ENCODE peak calls at places on chromosomes 11 and 22, in five cellular contexts. Z is lung; A is BE2C; U is CD8-positive, alpha-beta memory T cell; Y is adipocyte. H is an unnamed sample.

GRCh38 chr22:20509344-20510047 is 2.1 kb downstream of the MED15 start:
- DNase-seq in Z (peak), A (no peak), U (peak), Y (peak), H (peak)

GRCh38 chr11:70736937-70737640 is 338.8 kb downstream of the CTTN start:
- DNase-seq in U (peak), A (no peak), Z (no peak), Y (no peak), H (no peak)

GRCh38 chr11:134893810-134894685 is 482.0 kb upstream of the B3GAT1 start:
- DNase-seq in U (no peak), Y (no peak), Z (peak), A (no peak), H (no peak)

GRCh38 chr11:74069146-74070046 is 60.5 kb upstream of the UCP3 start:
- DNase-seq in Y (peak), A (no peak), Z (peak), U (no peak), H (no peak)

GRCh38 chr11:101880208-101880607 is 34.6 kb upstream of the CEP126 start:
- DNase-seq in A (peak), Z (no peak), Y (peak), U (no peak), H (peak)

GRCh38 chr22:20249797-20250354 is 18.2 kb downstream of the RTN4R start:
- DNase-seq in A (peak), Y (peak), U (no peak), Z (no peak), H (peak)

GRCh38 chr22:35838849-35839646 is 121.4 kb downstream of the APOL5 start:
- DNase-seq in Z (no peak), Y (peak), A (peak), U (no peak), H (peak)

GRCh38 chr11:86431258-86431657 is 56.6 kb downstream of the CCDC81 start:
- DNase-seq in U (peak), A (no peak), Z (no peak), Y (no peak), H (no peak)

GRCh38 chr22:17601031-17601430 is 27.5 kb downstream of the ATP6V1E1 start:
- DNase-seq in Y (no peak), Z (no peak), U (no peak), A (no peak), H (no peak)

GRCh38 chr11:129681344-129682114 is 134.1 kb upstream of the TMEM45B start:
- DNase-seq in Y (no peak), U (no peak), A (no peak), Z (no peak), H (no peak)

GRCh38 chr11:89381094-89381493 is 110.1 kb downstream of the NOX4 start:
- DNase-seq in Z (no peak), A (no peak), U (no peak), Y (peak), H (no peak)

GRCh38 chr11:112705148-112705547 is 256.1 kb upstream of the NCAM1 start:
- DNase-seq in Y (no peak), A (no peak), Z (no peak), U (no peak), H (no peak)

GRCh38 chr22:42906605-42907338 is 49.7 kb upstream of the ARFGAP3 start:
- DNase-seq in U (no peak), A (no peak), Y (peak), Z (no peak), H (no peak)

GRCh38 chr11:86510674-86511073 is 136.0 kb downstream of the CCDC81 start:
- DNase-seq in Z (no peak), A (no peak), U (no peak), Y (no peak), H (no peak)

GRCh38 chr11:108592591-108593213 is 866 bp downstream of the EXPH5 start:
- DNase-seq in A (peak), Z (peak), Y (peak), U (peak), H (no peak)

GRCh38 chr11:13333456-13333957 is 55.9 kb downstream of the BMAL1 start:
- DNase-seq in Y (no peak), Z (no peak), A (no peak), U (no peak), H (no peak)

GRCh38 chr11:64216879-64217278 is 9.1 kb downstream of the TRPT1 start:
- DNase-seq in Y (no peak), Z (no peak), A (no peak), U (no peak), H (no peak)

GRCh38 chr11:63622318-63622717 is 8.1 kb upstream of the PLAAT3 start:
- DNase-seq in Z (no peak), Y (no peak), U (no peak), A (no peak), H (no peak)

GRCh38 chr11:43737194-43737575 is 56.6 kb downstream of the HSD17B12 start:
- DNase-seq in U (no peak), A (no peak), Y (peak), Z (no peak), H (no peak)

GRCh38 chr11:35321532-35322320 is 97.6 kb downstream of the SLC1A2 start:
- DNase-seq in Z (no peak), Y (peak), U (no peak), A (peak), H (peak)

GRCh38 chr11:112583246-112583893 is 322.7 kb upstream of the PLET1 start:
- DNase-seq in U (no peak), Y (no peak), A (no peak), Z (no peak), H (peak)

GRCh38 chr11:58058276-58059010 is 27.7 kb downstream of the OR6Q1 start:
- DNase-seq in Z (no peak), Y (no peak), A (no peak), U (no peak), H (peak)

GRCh38 chr11:11448626-11449025 is 95.6 kb upstream of the CSNK2A3 start:
- DNase-seq in A (no peak), Y (no peak), U (no peak), Z (no peak), H (no peak)

GRCh38 chr11:68956142-68956541 is 24.6 kb downstream of the MRGPRD start:
- DNase-seq in Y (no peak), U (no peak), Z (no peak), A (no peak), H (peak)
- H3K4me3 ChIP-seq in Y (no peak), U (no peak), Z (no peak), A (no peak), H (no peak)

GRCh38 chr22:19149047-19149883 is 827 bp downstream of the GSC2 start:
- DNase-seq in Y (no peak), Z (no peak), U (no peak), A (no peak), H (no peak)
- H3K4me3 ChIP-seq in Y (no peak), Z (peak), U (no peak), A (no peak), H (no peak)

DNA sequence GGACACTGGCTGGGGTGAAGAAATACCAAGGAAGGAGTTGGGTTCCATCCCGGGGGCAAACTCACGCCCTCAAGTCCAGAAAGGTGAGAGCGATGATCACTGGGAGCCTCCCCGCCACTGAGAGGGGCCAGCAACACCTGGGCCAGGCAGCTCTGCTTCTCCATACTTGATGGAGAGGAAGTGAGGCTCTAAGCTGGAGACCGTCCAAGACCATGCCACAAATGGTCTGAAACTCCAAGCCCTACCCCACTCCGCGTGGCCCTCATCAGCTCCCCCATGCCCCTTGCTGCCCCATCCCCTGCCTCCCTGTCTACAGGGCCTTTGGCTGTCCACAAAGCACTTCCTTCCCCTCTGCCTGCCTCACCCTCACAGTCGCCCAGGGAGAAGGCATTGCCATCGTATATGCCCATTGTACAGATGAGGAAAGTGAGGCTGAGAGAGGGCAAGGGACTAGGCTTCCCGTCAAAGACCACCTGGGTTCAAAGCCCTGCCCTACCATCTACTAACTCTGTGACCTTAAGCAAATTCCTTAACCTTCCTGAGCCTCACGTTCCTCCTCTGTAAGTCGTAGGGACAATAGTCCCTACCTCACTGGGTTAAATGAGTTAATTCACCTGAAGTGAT is 4.4 kb upstream of the PDGFB start:
- DNase-seq in Y (no peak), U (no peak), A (no peak), Z (no peak), H (no peak)
- H3K4me3 ChIP-seq in Y (no peak), U (no peak), A (no peak), Z (no peak), H (no peak)

GRCh38 chr11:47592970-47593369 is 1.2 kb downstream of the C1QTNF4 start:
- DNase-seq in A (no peak), U (no peak), Y (no peak), Z (no peak), H (no peak)

GRCh38 chr11:47593492-47593933 is 698 bp downstream of the C1QTNF4 start:
- DNase-seq in Y (no peak), A (no peak), U (no peak), Z (no peak), H (no peak)

GRCh38 chr11:47593934-47594855 is at the start of gene C1QTNF4:
- DNase-seq in Z (no peak), U (no peak), Y (peak), A (no peak), H (no peak)

GRCh38 chr11:47595967-47596366 is 1.8 kb upstream of the C1QTNF4 start:
- DNase-seq in A (no peak), U (no peak), Y (no peak), Z (no peak), H (no peak)

GRCh38 chr11:47595029-47595428 is 818 bp upstream of the C1QTNF4 start:
- DNase-seq in A (no peak), Z (no peak), U (no peak), Y (no peak), H (no peak)
- H3K4me3 ChIP-seq in A (no peak), Z (no peak), U (no peak), Y (no peak), H (no peak)

DNA sequence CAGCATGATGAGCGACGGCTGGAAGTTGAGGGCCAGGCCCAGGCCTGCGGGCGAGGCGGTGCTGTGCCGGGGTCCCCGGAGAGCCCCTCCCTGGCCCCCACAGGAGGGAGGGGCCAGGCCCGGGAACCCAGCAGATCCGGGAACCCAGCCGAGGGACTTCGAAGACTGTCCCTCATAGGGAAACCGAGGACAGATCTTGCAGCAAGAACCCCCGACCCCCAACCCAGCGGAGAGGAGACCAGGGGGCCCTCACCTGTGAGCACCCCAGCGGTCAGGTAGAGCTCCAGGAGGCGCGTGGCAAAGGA is 2.4 kb downstream of the SLC16A8 start:
- DNase-seq in Z (no peak), U (no peak), A (no peak), Y (no peak), H (no peak)
- H3K4me3 ChIP-seq in Z (no peak), U (no peak), A (peak), Y (peak), H (peak)

GRCh38 chr11:3160252-3161031 is 4.7 kb downstream of the OSBPL5 start:
- DNase-seq in Z (peak), A (peak), Y (peak), U (peak), H (peak)

GRCh38 chr11:3161720-3162409 is 3.2 kb downstream of the OSBPL5 start:
- DNase-seq in U (peak), Z (no peak), Y (no peak), A (peak), H (no peak)

GRCh38 chr11:3162410-3163240 is 2.5 kb downstream of the OSBPL5 start:
- DNase-seq in Y (no peak), U (peak), Z (no peak), A (peak), H (no peak)

GRCh38 chr11:3159296-3160190 is 5.6 kb downstream of the OSBPL5 start:
- DNase-seq in A (peak), Z (peak), Y (no peak), U (peak), H (peak)

DNA sequence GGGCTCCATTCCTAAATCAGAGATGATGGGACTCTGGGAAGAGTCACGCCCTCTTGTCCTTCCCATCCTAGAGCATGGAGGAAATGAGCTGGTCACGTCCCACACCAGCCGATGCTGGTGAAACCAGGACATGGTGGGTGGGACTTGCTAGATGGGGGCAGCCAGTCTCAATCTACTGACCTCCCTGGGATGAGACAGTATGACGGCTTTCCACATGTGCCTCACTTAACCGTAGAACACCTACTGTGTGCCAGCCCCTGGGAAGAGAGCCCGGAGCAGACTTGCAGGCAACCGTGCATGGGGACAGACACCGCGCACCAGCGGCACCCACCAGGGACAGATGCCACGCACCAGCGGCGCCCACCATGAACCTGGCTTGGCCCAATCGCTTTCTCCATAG is 3.8 kb downstream of the OSBPL5 start:
- DNase-seq in U (no peak), A (no peak), Y (peak), Z (no peak), H (no peak)
- H3K4me3 ChIP-seq in U (no peak), A (no peak), Y (peak), Z (no peak), H (no peak)

DNA sequence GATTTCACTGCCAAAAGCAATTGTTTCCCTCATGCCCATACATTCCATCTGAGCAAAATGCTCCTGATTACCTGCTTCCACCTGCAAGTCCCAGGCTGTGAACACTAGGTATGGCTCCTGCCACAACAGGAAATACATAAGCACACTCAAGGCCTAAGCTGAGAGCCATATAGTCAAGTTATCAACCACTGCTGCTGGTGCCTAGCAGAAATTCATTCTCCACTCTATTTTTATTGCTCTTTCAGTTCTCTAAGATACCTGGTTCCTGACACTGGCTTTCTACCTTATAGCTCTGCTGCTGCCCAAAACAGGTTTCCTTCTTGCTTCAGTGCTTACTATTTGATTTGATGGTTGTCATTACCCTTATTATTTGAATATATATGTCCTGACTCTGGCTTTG is 31.6 kb downstream of the SLC36A4 start:
- DNase-seq in A (no peak), U (no peak), Y (no peak), Z (no peak), H (no peak)
- H3K4me3 ChIP-seq in A (no peak), U (no peak), Y (no peak), Z (no peak), H (no peak)

GRCh38 chr22:22384267-22384666 is 124.3 kb downstream of the ZNF280B start:
- DNase-seq in A (no peak), Y (no peak), U (no peak), Z (no peak), H (no peak)
- H3K4me3 ChIP-seq in A (no peak), Y (no peak), U (no peak), Z (no peak), H (no peak)

DNA sequence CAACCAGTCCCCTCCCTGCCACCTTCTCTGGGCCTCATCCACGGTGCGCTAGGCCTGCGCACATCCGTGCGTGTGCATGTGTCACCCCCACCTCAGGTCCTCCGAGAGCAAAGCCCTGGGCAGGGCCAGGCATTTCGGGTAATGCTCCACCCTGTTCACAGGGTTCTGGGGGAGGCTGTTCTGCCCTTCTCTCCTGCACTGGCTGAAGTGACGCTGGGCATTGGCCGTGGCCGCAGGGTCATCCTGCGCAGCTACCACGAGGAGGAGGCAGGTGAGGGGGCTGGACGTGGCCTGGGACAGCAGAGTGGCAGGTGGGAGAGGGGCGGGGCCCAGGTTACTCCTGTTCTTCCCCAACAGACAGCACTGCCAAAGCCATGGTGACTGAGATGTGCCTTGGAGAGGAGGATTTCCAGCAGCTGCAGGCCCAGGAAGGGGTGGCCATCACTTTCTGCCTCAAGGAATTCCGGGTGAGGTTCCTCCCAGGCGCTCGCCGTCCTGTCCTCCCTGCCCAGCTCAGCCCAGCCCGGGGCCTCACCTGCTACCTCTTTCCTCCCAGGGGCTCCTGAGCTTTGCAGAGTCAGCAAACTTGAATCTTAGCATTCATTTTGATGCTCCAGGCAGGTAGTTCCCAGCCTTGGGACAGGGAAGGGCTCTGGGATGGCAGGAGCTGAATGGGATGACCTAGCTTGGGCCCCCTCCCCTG is 3.9 kb downstream of the RAD9A start:
- DNase-seq in Z (no peak), A (no peak), Y (no peak), U (no peak), H (no peak)
- H3K4me3 ChIP-seq in Z (no peak), A (no peak), Y (no peak), U (no peak), H (no peak)

H was measured in SJCRH30.